ENCODE peak calls at places on chromosomes 11 and 22, in five cellular contexts. K, E, I, G and T are unnamed samples.

GRCh38 chr11:128365044-128365443 is 222.3 kb downstream of the ETS1 start:
- DNase-seq in K (no peak), E (peak; percentile 85), I (no peak), G (no peak), T (no peak)

GRCh38 chr11:126083829-126084607 is 21.4 kb upstream of the CDON start:
- DNase-seq in K (peak; percentile 1), E (no peak), I (no peak), G (no peak), T (peak; percentile 55)

GRCh38 chr11:848380-848931 is 5.8 kb downstream of the TSPAN4 start:
- DNase-seq in K (peak; percentile 47), E (no peak), I (peak; percentile 73), G (no peak), T (peak; percentile 75)

GRCh38 chr11:68751331-68751856 is at the start of gene TESMIN:
- DNase-seq in K (peak; percentile 90), E (peak; percentile 46), I (peak; percentile 98), G (peak; percentile 85), T (peak; percentile 95)

GRCh38 chr11:92397356-92397755 is 172.7 kb downstream of the FAT3 start:
- DNase-seq in K (no peak), E (no peak), I (no peak), G (no peak), T (no peak)

GRCh38 chr11:73797457-73797856 is 9.8 kb downstream of the MRPL48 start:
- DNase-seq in K (no peak), E (no peak), I (peak; percentile 85), G (no peak), T (no peak)

GRCh38 chr22:45731041-45731797 is 59.6 kb downstream of the ATXN10 start:
- DNase-seq in K (no peak), E (peak; percentile 65), I (no peak), G (no peak), T (no peak)

GRCh38 chr11:22684082-22684481 is 17.7 kb downstream of the GAS2 start:
- DNase-seq in K (no peak), E (no peak), I (no peak), G (no peak), T (no peak)

GRCh38 chr11:83801799-83802198 is 515.6 kb upstream of the CCDC90B start:
- DNase-seq in K (no peak), E (no peak), I (no peak), G (no peak), T (no peak)

GRCh38 chr11:26719289-26719688 is 2.6 kb downstream of the SLC5A12 start:
- DNase-seq in K (no peak), E (no peak), I (no peak), G (no peak), T (no peak)

GRCh38 chr11:26720003-26720402 is 1.9 kb downstream of the SLC5A12 start:
- DNase-seq in K (no peak), E (no peak), I (no peak), G (no peak), T (no peak)

GRCh38 chr11:26715133-26715532 is 6.7 kb downstream of the SLC5A12 start:
- DNase-seq in K (no peak), E (no peak), I (no peak), G (no peak), T (no peak)

GRCh38 chr11:26721967-26722366 is at the start of gene SLC5A12:
- DNase-seq in K (no peak), E (no peak), I (no peak), G (no peak), T (no peak)

DNA sequence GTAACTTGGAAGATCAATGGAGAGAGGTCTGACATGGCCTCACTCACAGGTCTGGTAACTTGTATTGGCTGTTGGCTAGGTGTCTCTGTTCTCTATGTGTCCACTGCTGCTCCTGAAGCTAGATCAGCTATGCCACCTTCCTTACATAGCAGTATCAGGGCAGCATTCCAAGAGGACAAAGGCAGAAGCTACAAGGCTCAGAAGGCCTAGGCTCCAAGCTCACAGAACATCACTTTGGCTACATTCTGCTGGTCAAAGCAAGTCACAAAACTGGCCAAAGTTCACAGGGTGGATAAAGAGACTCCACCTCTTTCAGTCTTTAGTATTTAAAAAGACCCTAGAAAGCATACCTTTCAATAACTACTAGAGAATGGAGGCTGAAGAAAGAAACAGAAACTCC is 4.1 kb downstream of the SLC5A12 start:
- DNase-seq in K (no peak), E (no peak), I (no peak), G (no peak), T (no peak)
- H3K27ac ChIP-seq in K (no peak overlapping the region), E (no peak overlapping the region), I (no peak overlapping the region), G (no peak overlapping the region), T (no peak overlapping the region)

GRCh38 chr11:46913484-46913883 is 4.9 kb downstream of the LRP4 start:
- DNase-seq in K (no peak), E (no peak), I (no peak), G (no peak), T (no peak)

GRCh38 chr11:46914363-46914762 is 4.0 kb downstream of the LRP4 start:
- DNase-seq in K (no peak), E (peak; percentile 75), I (no peak), G (no peak), T (no peak)

GRCh38 chr11:46914910-46915309 is 3.4 kb downstream of the LRP4 start:
- DNase-seq in K (no peak), E (no peak), I (no peak), G (no peak), T (no peak)

GRCh38 chr11:46916251-46916650 is 2.1 kb downstream of the LRP4 start:
- DNase-seq in K (no peak), E (no peak), I (no peak), G (no peak), T (no peak)

GRCh38 chr11:46912526-46913150 is 5.7 kb downstream of the LRP4 start:
- DNase-seq in K (no peak), E (no peak), I (no peak), G (peak; percentile 70), T (no peak)
- H3K4me3 ChIP-seq in K (no peak overlapping the region), E (no peak overlapping the region), I (no peak overlapping the region), G (peak overlapping the region; percentile 38), T (no peak overlapping the region)

GRCh38 chr11:129380413-129380812 is 4.8 kb downstream of the BARX2 start:
- DNase-seq in K (no peak), E (no peak), I (no peak), G (no peak), T (no peak)
- H3K4me1 ChIP-seq in K (peaks cover 5% of the 10 kb centered on the region), E (no peaks in the 10 kb centered on the region), I (no peaks in the 10 kb centered on the region), G (peaks cover 2% of the 10 kb centered on the region), T (no peaks in the 10 kb centered on the region)

GRCh38 chr11:44980533-44981427 is 30.1 kb upstream of the TP53I11 start:
- DNase-seq in K (no peak), E (no peak), I (no peak), G (no peak), T (no peak)

GRCh38 chr11:44978961-44979331 is 28.3 kb upstream of the TP53I11 start:
- DNase-seq in K (no peak), E (no peak), I (peak; percentile 69), G (no peak), T (no peak)

GRCh38 chr11:44977493-44977984 is 26.9 kb upstream of the TP53I11 start:
- DNase-seq in K (no peak), E (peak; percentile 14), I (no peak), G (no peak), T (no peak)

GRCh38 chr11:44978279-44978960 is 27.7 kb upstream of the TP53I11 start:
- DNase-seq in K (no peak), E (no peak), I (no peak), G (no peak), T (no peak)

DNA sequence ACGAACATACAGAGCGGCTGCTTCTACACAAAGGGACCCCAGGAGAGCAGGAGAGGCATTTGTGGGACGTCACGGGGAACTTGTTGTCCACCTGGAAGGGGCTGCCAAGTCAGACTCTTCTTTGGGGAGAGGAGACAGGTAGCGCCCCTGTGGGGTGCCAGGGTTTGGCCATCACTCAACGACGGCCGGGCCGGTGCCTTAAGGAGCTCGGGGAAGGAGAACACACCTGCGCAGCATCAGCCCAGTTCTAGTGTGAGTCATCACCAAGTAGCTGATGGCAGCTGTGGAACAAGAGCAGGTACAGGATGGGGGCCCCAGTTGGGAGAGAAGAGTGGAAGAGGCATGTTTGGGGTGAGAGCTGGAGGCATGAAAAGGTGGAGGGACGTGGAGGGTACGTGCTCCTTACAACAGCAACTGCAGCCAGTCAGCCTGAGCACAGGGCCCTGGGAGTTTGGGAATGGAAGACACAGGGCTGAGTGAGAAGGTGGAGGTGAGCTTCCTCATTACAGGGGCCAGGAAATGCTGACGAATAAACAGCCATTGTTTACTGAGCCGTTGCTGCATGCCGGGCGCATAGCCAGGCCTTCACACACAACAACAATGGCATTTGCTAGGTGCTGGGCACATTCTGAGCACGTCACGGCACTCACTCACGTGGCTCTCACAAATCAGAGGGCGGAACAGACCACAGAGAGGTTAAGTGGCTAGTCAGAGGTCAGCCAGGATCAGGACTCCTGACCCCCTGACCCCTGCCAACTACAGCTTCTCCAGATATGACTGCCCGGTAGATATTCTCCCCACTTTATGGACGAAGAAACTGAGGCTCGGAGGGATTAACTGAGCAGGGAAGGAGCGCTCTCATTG is 29.1 kb upstream of the TP53I11 start:
- DNase-seq in K (no peak), E (no peak), I (peak; percentile 89), G (no peak), T (no peak)
- H3K27ac ChIP-seq in K (no peak overlapping the region), E (no peak overlapping the region), I (peak overlapping the region; percentile 60), G (peak overlapping the region; percentile 8), T (no peak overlapping the region)

DNA sequence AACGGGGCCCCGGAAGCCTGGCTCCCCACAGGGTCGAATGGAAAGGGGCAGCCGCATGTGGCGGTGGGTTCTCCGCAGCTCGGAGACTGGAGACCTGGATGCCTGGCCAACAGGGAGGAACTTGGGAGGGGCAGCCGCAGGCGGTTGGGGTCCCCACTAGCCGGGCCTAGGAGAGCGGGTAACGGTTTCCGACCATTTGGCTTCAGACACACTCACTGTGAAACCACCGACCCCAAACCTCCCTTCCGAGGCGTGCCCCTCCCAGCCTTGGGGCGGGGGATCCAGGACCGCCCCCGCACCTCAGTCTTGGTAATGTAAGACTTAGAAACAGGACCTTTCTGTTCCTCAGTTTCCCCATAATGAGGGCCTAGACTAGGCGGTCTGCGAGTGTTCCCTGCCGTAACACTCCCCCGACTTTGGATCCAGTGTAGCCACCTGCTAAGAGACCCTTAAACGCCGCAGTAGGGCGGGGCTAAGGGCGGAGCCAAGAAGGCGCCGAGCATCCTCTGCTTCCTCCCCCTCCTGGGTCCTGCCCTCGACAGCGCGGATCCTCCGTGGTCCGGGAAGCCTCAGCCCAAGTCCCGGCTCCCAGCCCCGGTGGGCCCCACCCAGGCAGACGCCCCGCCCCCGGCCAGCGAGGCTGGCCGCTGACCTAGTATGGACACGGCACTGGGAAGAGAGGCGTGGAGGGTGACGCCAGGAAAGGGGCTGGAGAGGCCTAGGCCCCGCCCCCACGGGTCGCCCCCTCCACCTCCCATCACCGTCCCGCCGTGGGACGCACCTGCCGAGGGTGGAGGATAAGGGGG is 1.8 kb upstream of the RASGRP2 start:
- DNase-seq in K (peak; percentile 68), E (peak; percentile 22), I (peak; percentile 66), G (no peak), T (peak; percentile 85)
- H3K4me3 ChIP-seq in K (peak overlapping the region; percentile 76), E (peak overlapping the region; percentile 3), I (no peak overlapping the region), G (peak overlapping the region; percentile 50), T (peak overlapping the region; percentile 68)

DNA sequence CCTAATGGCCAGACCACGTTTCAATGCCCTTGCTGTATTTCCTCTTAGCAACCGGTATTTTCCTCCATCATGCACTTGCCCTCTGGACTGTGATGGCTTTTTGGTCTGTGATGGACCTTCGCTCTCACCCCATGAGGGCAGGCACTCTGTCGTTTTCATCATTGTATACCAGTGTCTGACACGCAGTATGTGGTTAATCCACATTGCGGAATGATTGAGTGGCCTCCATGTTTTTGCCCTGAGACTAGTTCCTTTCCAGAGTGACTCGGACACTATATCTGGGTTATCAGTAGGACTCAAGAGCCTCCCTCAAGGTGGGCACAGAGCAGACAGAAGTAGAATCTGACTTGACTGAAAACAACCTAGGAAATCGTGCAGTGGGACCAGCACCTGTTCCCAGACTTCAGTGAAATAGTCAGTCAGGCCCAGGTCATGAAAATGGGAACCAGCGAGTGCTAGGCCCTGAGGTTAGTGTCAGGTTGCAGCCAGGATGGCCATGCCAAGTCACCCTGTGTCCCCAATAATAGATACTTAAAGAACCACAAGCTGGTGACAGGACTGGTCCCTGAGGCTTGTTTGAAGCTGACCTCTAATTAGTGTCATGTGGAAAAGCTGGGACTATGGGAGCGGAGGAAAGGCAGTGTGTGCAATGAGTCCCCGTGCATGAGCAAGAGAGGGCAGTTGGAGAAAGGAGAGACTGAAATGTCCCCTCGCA is 464.7 kb downstream of the INSC start:
- DNase-seq in K (no peak), E (no peak), I (no peak), G (no peak), T (no peak)
- H3K4me1 ChIP-seq in K (no peaks in the 10 kb centered on the region), E (no peaks in the 10 kb centered on the region), I (no peaks in the 10 kb centered on the region), G (no peaks in the 10 kb centered on the region), T (no peaks in the 10 kb centered on the region)